ENCODE peak calls at places on chromosome 1, in five cellular contexts. V is aorta, W is left kidney, R is amygdala, Q is T follicular helper cell. G is an unnamed sample.
A peak's percentile ranks its signal among the peaks of the same experiment; 100 is the strongest.

GRCh38 chr1:43977376-43978263 is 1.4 kb upstream of the B4GALT2 start:
- DNase-seq in V (peak; percentile 19), W (no peak), R (no peak), Q (no peak), G (no peak)

GRCh38 chr1:3530086-3530930 is 75.8 kb downstream of the ARHGEF16 start:
- DNase-seq in V (no peak), W (peak; percentile 81), R (no peak), Q (no peak), G (no peak)

GRCh38 chr1:116255486-116255885 is 117.6 kb upstream of the ATP1A1 start:
- DNase-seq in V (no peak), W (peak; percentile 45), R (no peak), Q (no peak), G (no peak)

GRCh38 chr1:24085546-24085945 is 26.4 kb downstream of the MYOM3 start:
- DNase-seq in V (no peak), W (no peak), R (no peak), Q (no peak), G (no peak)

GRCh38 chr1:17292299-17293198 is 15.4 kb upstream of the PADI4 start:
- DNase-seq in V (no peak), W (no peak), R (no peak), Q (no peak), G (no peak)

GRCh38 chr1:1958071-1958541 is 39.0 kb upstream of the TMEM52 start:
- DNase-seq in V (no peak), W (no peak), R (no peak), Q (no peak), G (no peak)

GRCh38 chr1:43440358-43440757 is 13.4 kb downstream of the HYI start:
- DNase-seq in V (no peak), W (no peak), R (no peak), Q (no peak), G (no peak)

GRCh38 chr1:58884706-58885661 is 101.1 kb upstream of the JUN start:
- DNase-seq in V (peak; percentile 63), W (peak; percentile 83), R (no peak), Q (no peak), G (no peak)

GRCh38 chr1:178096421-178096820 is 2.5 kb downstream of the RASAL2 start:
- DNase-seq in V (no peak), W (no peak), R (no peak), Q (no peak), G (no peak)

GRCh38 chr1:168623003-168623828 is 46.8 kb downstream of the XCL1 start:
- DNase-seq in V (peak; percentile 58), W (peak; percentile 78), R (no peak), Q (no peak), G (no peak)

GRCh38 chr1:244207042-244207934 is 156.2 kb downstream of the ZBTB18 start:
- DNase-seq in V (no peak), W (no peak), R (no peak), Q (no peak), G (no peak)

GRCh38 chr1:118185083-118185899 is at the start of gene SPAG17:
- DNase-seq in V (peak; percentile 64), W (peak; percentile 97), R (peak; percentile 18), Q (no peak), G (no peak)

GRCh38 chr1:150256193-150256548 is 1.4 kb upstream of the CA14 start:
- DNase-seq in V (no peak), W (no peak), R (no peak), Q (no peak), G (no peak)

GRCh38 chr1:25643962-25644361 is 27.4 kb downstream of the MAN1C1 start:
- DNase-seq in V (no peak), W (no peak), R (no peak), Q (no peak), G (no peak)

GRCh38 chr1:108316545-108316944 is 72.7 kb upstream of the NBPF4 start:
- DNase-seq in V (no peak), W (no peak), R (no peak), Q (no peak), G (no peak)

GRCh38 chr1:235513495-235514366 is 9.5 kb upstream of the B3GALNT2 start:
- DNase-seq in V (no peak), W (peak; percentile 88), R (peak; percentile 5), Q (no peak), G (peak; percentile 28)

GRCh38 chr1:151008244-151009205 is at the start of gene PRUNE1:
- DNase-seq in V (peak; percentile 99), W (peak; percentile 99), R (peak; percentile 97), Q (peak; percentile 95), G (peak; percentile 98)

GRCh38 chr1:23522244-23523013 is 8.6 kb downstream of the E2F2 start:
- DNase-seq in V (no peak), W (no peak), R (no peak), Q (no peak), G (no peak)

GRCh38 chr1:22801753-22802152 is 91.1 kb downstream of the EPHB2 start:
- DNase-seq in V (no peak), W (peak; percentile 68), R (no peak), Q (no peak), G (no peak)

GRCh38 chr1:46278807-46279206 is 24.6 kb downstream of the LRRC41 start:
- DNase-seq in V (no peak), W (no peak), R (no peak), Q (no peak), G (no peak)

GRCh38 chr1:212483154-212483505 is 50.4 kb downstream of the NENF start:
- DNase-seq in V (no peak), W (no peak), R (no peak), Q (no peak), G (no peak)

GRCh38 chr1:201693887-201694614 is 134.9 kb upstream of the IPO9 start:
- DNase-seq in V (peak; percentile 44), W (peak; percentile 74), R (peak; percentile 29), Q (no peak), G (no peak)

GRCh38 chr1:212368073-212368484 is 46.6 kb downstream of the PACC1 start:
- DNase-seq in V (no peak), W (peak; percentile 69), R (peak; percentile 36), Q (peak; percentile 32), G (peak; percentile 34)

GRCh38 chr1:113507552-113508214 is 117.4 kb downstream of the MAGI3 start:
- DNase-seq in V (no peak), W (no peak), R (no peak), Q (no peak), G (no peak)

GRCh38 chr1:59718064-59718988 is 96.4 kb upstream of the HOOK1 start:
- DNase-seq in V (no peak), W (peak; percentile 34), R (no peak), Q (no peak), G (no peak)

GRCh38 chr1:225817611-225818061 is 7.7 kb downstream of the EPHX1 start:
- DNase-seq in V (peak; percentile 90), W (no peak), R (peak; percentile 87), Q (no peak), G (no peak)

GRCh38 chr1:87706198-87706597 is 377.5 kb downstream of the LMO4 start:
- DNase-seq in V (no peak), W (no peak), R (no peak), Q (no peak), G (no peak)

GRCh38 chr1:47584249-47584648 is 146.4 kb downstream of the FOXD2 start:
- DNase-seq in V (peak; percentile 70), W (no peak), R (peak; percentile 42), Q (no peak), G (no peak)

GRCh38 chr1:212671342-212672031 is 28.2 kb downstream of the BATF3 start:
- DNase-seq in V (peak; percentile 77), W (peak; percentile 77), R (peak; percentile 46), Q (no peak), G (no peak)

GRCh38 chr1:215043405-215043804 is 39.1 kb upstream of the KCNK2 start:
- DNase-seq in V (no peak), W (no peak), R (no peak), Q (no peak), G (no peak)

GRCh38 chr1:24289937-24290595 is 29.1 kb upstream of the GRHL3 start:
- DNase-seq in V (peak; percentile 93), W (no peak), R (peak; percentile 90), Q (no peak), G (no peak)

GRCh38 chr1:171984850-171985485 is 143.7 kb downstream of the DNM3 start:
- DNase-seq in V (no peak), W (peak; percentile 27), R (peak; percentile 3), Q (no peak), G (no peak)

GRCh38 chr1:67171978-67172377 is 5.7 kb downstream of the IL23R start:
- DNase-seq in V (no peak), W (no peak), R (no peak), Q (no peak), G (no peak)

GRCh38 chr1:72936151-72936740 is 653.9 kb upstream of the NEGR1 start:
- DNase-seq in V (no peak), W (no peak), R (no peak), Q (no peak), G (no peak)

GRCh38 chr1:42052300-42052699 is 100.9 kb upstream of the GUCA2B start:
- DNase-seq in V (no peak), W (no peak), R (no peak), Q (no peak), G (no peak)

GRCh38 chr1:105795741-105796140 is 1260.7 kb upstream of the PRMT6 start:
- DNase-seq in V (no peak), W (no peak), R (no peak), Q (no peak), G (no peak)

GRCh38 chr1:108792420-108792819 is 45.9 kb downstream of the STXBP3 start:
- DNase-seq in V (no peak), W (no peak), R (no peak), Q (no peak), G (no peak)

GRCh38 chr1:24973315-24973714 is 43.2 kb upstream of the RUNX3 start:
- DNase-seq in V (no peak), W (no peak), R (no peak), Q (no peak), G (no peak)

GRCh38 chr1:6005276-6005917 is 13.2 kb upstream of the NPHP4 start:
- DNase-seq in V (peak; percentile 34), W (no peak), R (no peak), Q (no peak), G (no peak)

GRCh38 chr1:202154766-202155477 is 5.5 kb downstream of the PTPN7 start:
- DNase-seq in V (no peak), W (peak; percentile 95), R (peak; percentile 38), Q (peak; percentile 39), G (no peak)

G was measured in T-helper 17 cell.